ENCODE peak calls at places on chromosomes 1 and 21, in ten cellular contexts. Y is Peyer's patch, K is GM12878, J is body of pancreas, D is spleen, U is IMR-90, C is transverse colon, H is heart left ventricle, P is A549, B is K562. L is an unnamed sample.
A peak's percentile ranks its signal among the peaks of the same experiment; 100 is the strongest.

GRCh38 chr1:223756002-223756775 is 43.9 kb downstream of the CAPN2 start:
- DNase-seq in C (no peak), D (peak; percentile 47), H (no peak), Y (peak; percentile 34), B (no peak), U (no peak), J (no peak), K (no peak), P (no peak), L (no peak)

GRCh38 chr1:55378582-55378981 is 163.4 kb upstream of the USP24 start:
- DNase-seq in U (peak; percentile 64), J (peak; percentile 64), Y (no peak), C (peak; percentile 23), D (no peak), K (no peak), H (no peak), B (peak; percentile 50), P (peak; percentile 48), L (peak; percentile 64)

GRCh38 chr1:99737016-99737415 is 29.4 kb downstream of the FRRS1 start:
- DNase-seq in C (peak; percentile 26), B (peak; percentile 55), H (peak; percentile 24), Y (no peak), J (no peak), D (no peak), K (no peak), U (peak; percentile 77), P (peak; percentile 74), L (peak; percentile 30)

GRCh38 chr1:19812875-19813650 is 2.0 kb downstream of the RNF186 start:
- DNase-seq in D (no peak), K (no peak), C (peak; percentile 79), H (no peak), P (no peak), U (no peak), Y (peak; percentile 60), B (no peak), J (peak; percentile 30), L (no peak)

GRCh38 chr1:29708818-29709710 is 472.7 kb downstream of the PTPRU start:
- DNase-seq in D (no peak), J (no peak), P (peak; percentile 82), U (peak; percentile 81), C (no peak), Y (no peak), H (no peak), B (no peak), K (no peak), L (no peak)

GRCh38 chr1:59026472-59026948 is 242.7 kb upstream of the JUN start:
- DNase-seq in D (no peak), J (no peak), H (no peak), B (no peak), U (peak; percentile 74), P (no peak), K (no peak), Y (peak; percentile 58), C (no peak), L (no peak)

GRCh38 chr1:40593449-40594186 is 62.2 kb downstream of the ZNF684 start:
- DNase-seq in C (no peak), B (peak; percentile 28), H (no peak), D (no peak), K (no peak), J (no peak), P (no peak), Y (no peak), U (no peak), L (no peak)

GRCh38 chr1:210920716-210921694 is 212.9 kb downstream of the KCNH1 start:
- DNase-seq in J (no peak), K (no peak), P (no peak), C (no peak), D (no peak), B (peak; percentile 6), H (no peak), Y (no peak), U (no peak), L (no peak)

GRCh38 chr1:30407862-30408580 is 315.4 kb downstream of the MATN1 start:
- DNase-seq in C (no peak), B (no peak), U (no peak), H (peak; percentile 8), D (peak; percentile 28), K (no peak), P (no peak), J (no peak), Y (peak; percentile 12), L (peak; percentile 6)

GRCh38 chr1:167715653-167716302 is 6.0 kb upstream of the MPZL1 start:
- DNase-seq in Y (no peak), C (no peak), H (no peak), U (peak; percentile 10), D (no peak), P (no peak), B (no peak), K (no peak), J (no peak), L (no peak)

DNA sequence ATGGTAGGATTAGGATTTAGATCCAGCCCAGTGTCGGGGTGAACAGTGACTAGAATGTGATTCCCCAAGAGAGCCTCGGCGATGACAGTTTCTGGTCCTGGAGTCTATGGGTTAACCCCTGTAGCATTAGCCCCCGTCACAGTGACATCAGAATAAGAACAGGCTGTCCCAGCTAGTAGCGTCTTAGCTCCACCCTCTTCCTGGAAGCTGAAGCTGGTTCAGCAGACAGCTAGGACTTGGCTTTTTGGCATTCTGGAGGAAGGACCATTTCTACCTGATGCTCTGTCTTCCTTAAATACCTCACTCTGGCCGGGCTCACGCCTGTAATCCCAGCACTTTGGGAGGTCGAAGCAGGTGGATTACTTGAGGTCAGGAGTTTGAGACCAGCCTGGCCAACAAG is 5.0 kb downstream of the NDUFS2 start:
- DNase-seq in D (no peak), C (peak; percentile 50), K (no peak), B (no peak), U (peak; percentile 72), Y (no peak), J (peak; percentile 22), P (no peak), H (peak; percentile 63), L (peak; percentile 41)
- TF ChIP-seq POLR2A in D (no peak), C (peak; percentile 28), K (no peak), B (no peak), U (no peak), Y (no peak), J (no peak), P (no peak), H (no peak), L (no peak)

DNA sequence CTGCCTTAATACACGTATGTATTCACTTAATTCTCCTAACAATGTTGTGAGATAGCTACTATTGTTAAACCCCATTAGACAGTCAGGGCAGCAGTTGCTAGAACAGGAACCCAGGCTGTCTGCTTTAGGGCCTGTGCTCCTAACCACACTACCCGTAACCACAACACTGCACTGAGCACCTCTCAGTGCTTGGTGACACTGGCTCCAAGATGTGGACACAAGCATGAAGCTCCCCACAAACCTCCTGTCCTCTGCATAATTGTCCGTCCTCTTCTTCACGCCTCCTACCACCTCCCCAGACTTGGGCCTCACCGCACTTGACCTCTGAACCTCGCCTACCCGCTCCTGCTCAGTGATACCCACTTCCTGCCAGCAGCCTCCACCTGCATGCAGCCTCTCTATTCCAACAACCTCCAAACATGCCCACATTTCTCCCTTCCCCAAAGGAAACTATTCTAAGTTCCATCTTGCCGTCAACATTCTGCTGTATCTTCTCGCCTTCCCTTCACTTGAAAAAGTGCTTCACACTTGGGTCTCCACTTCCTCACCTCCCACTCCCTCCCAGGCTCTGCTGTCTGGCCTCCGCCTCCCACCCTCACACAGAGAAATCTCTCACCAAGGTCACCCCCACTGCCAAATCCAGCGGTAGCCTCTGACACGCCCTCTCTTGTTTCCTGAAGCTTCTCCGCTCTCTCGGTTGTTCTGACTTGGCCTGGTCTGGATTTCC is 14.6 kb upstream of the AHDC1 start:
- DNase-seq in H (no peak), C (no peak), Y (no peak), U (no peak), K (no peak), D (no peak), P (no peak), J (no peak), B (no peak), L (no peak)
- H3K4me1 ChIP-seq in H (no peaks in the 10 kb centered on the region), C (no peaks in the 10 kb centered on the region), Y (no peaks in the 10 kb centered on the region), U (no peaks in the 10 kb centered on the region), K (peaks cover 30% of the 10 kb centered on the region), D (peaks cover 97% of the 10 kb centered on the region), P (peaks cover 4% of the 10 kb centered on the region), J (peaks cover 7% of the 10 kb centered on the region), B (peaks cover 29% of the 10 kb centered on the region), L (peaks cover 6% of the 10 kb centered on the region)

GRCh38 chr1:111507411-111508201 is 4.2 kb upstream of the ADORA3 start:
- DNase-seq in C (peak; percentile 84), K (peak; percentile 82), J (peak; percentile 47), D (peak; percentile 96), P (no peak), Y (peak; percentile 86), H (peak; percentile 71), U (peak; percentile 55), B (peak; percentile 87), L (peak; percentile 76)
- TF ChIP-seq POLR2A in C (no peak), K (peak; percentile 62), J (peak; percentile 32), D (no peak), P (no peak), Y (no peak), H (no peak), U (no peak), B (no peak), L (no peak)

GRCh38 chr21:17785403-17785788 is 33.8 kb downstream of the C21orf91 start:
- DNase-seq in U (no peak), B (no peak), P (no peak), C (no peak), D (no peak), K (no peak), J (no peak), H (no peak), Y (no peak), L (no peak)
- H3K4me1 ChIP-seq in U (no peaks in the 10 kb centered on the region), B (no peaks in the 10 kb centered on the region), P (no peaks in the 10 kb centered on the region), C (no peaks in the 10 kb centered on the region), D (peaks cover 74% of the 10 kb centered on the region), K (peaks cover 74% of the 10 kb centered on the region), J (no peaks in the 10 kb centered on the region), H (no peaks in the 10 kb centered on the region), Y (no peaks in the 10 kb centered on the region), L (no peaks in the 10 kb centered on the region)

DNA sequence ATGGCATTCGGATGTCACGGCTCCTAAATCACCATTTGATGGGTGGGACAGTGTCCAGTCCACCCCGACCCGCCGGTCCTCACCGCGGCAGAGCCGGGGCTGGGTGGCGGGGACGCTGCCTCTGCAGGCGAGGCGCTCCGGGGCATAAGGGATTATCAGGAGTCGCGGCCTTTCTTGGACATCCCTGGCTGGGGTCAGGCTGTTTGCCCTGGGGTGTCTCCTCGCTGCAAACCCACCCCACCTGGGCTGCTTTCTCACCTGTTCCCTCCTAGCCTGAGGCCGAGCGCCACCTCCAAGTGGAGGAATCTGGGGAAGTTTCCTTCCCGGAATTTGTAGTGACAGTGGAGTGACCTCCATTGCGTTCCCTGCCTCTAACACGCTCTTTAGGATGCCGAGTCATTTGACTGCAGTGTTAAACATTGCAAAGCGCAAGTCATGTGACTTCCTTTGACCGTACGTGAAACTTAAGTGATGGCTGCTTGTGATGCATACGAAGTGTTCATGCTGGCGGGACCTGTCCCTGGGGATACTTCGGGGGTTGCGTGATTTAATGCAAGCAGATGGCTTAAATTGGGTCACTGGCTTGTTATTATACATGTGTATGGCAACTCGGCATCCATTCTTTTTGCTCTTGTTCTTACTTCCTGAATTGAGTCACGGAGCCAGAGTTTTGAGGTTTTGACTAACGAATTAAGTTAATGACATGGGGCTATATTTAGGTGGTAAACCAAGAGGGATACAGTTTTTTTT is 535 bp downstream of the LGALS8 start:
- DNase-seq in K (peak; percentile 75), B (peak; percentile 89), H (peak; percentile 35), C (peak; percentile 57), U (peak; percentile 86), D (no peak), Y (no peak), P (peak; percentile 89), J (peak; percentile 30), L (peak; percentile 79)
- TF ChIP-seq POLR2A in K (peak; percentile 65), B (peak; percentile 88), H (no peak), C (peak; percentile 68), U (peak; percentile 72), D (no peak), Y (peak; percentile 34), P (no peak), J (peak; percentile 44), L (no peak)

L was measured in testis.